ENCODE peak calls at places on chromosomes 3 and 15, in nine cellular contexts. Y is uterus; N is effector memory CD4-positive, alpha-beta T cell; W is right atrium auricular region; A is lower lobe of right lung; Z is breast epithelium; S is A549; M is CD8-positive, alpha-beta T cell; V is cardiac muscle cell. F is an unnamed sample.

GRCh38 chr3:126932188-126932931 is 50.6 kb upstream of the PLXNA1 start:
- DNase-seq in Y (no peak), N (no peak), W (no peak), A (no peak), Z (no peak), S (no peak), M (no peak), V (no peak), F (no peak)

GRCh38 chr3:182212479-182213076 is 500.9 kb downstream of the SOX2 start:
- DNase-seq in Y (peak; percentile 38), N (no peak), W (no peak), A (no peak), Z (no peak), S (peak; percentile 57), M (no peak), V (peak; percentile 22), F (peak; percentile 84)

GRCh38 chr3:39386331-39386730 is 3.2 kb downstream of the SLC25A38 start:
- DNase-seq in Y (no peak), N (no peak), W (no peak), A (no peak), Z (no peak), S (no peak), M (no peak), V (no peak), F (no peak)

GRCh38 chr15:47212222-47213010 is 504.9 kb upstream of the SEMA6D start:
- DNase-seq in Y (no peak), N (no peak), W (no peak), A (no peak), Z (no peak), S (no peak), M (no peak), V (no peak), F (no peak)

GRCh38 chr15:85748176-85748575 is 46.5 kb downstream of the KLHL25 start:
- DNase-seq in Y (no peak), N (no peak), W (peak; percentile 46), A (no peak), Z (peak; percentile 17), S (no peak), M (no peak), V (no peak), F (no peak)

GRCh38 chr3:151124476-151124875 is 39.0 kb downstream of the MED12L start:
- DNase-seq in Y (no peak), N (no peak), W (no peak), A (no peak), Z (no peak), S (no peak), M (no peak), V (no peak), F (no peak)

GRCh38 chr15:54208786-54209185 is 230.5 kb downstream of the UNC13C start:
- DNase-seq in Y (no peak), N (no peak), W (no peak), A (no peak), Z (no peak), S (no peak), M (no peak), V (no peak), F (no peak)

GRCh38 chr15:80404719-80405553 is 754 bp downstream of the ARNT2 start:
- DNase-seq in Y (no peak), N (no peak), W (no peak), A (no peak), Z (no peak), S (peak; percentile 65), M (no peak), V (peak; percentile 12), F (peak; percentile 40)

GRCh38 chr15:68829068-68829467 is 8.4 kb upstream of the ANP32A start:
- DNase-seq in Y (no peak), N (no peak), W (no peak), A (no peak), Z (no peak), S (peak; percentile 33), M (peak; percentile 21), V (no peak), F (no peak)

GRCh38 chr3:143070977-143071551 is 48.5 kb upstream of the CHST2 start:
- DNase-seq in Y (no peak), N (no peak), W (no peak), A (no peak), Z (no peak), S (no peak), M (no peak), V (peak; percentile 58), F (peak; percentile 23)

GRCh38 chr3:193816656-193817311 is 223.8 kb downstream of the OPA1 start:
- DNase-seq in Y (peak; percentile 76), N (no peak), W (peak; percentile 82), A (no peak), Z (peak; percentile 69), S (no peak), M (no peak), V (peak; percentile 80), F (peak; percentile 85)

GRCh38 chr3:167936010-167936409 is 159.7 kb downstream of the GOLIM4 start:
- DNase-seq in Y (no peak), N (no peak), W (no peak), A (no peak), Z (no peak), S (no peak), M (no peak), V (no peak), F (no peak)

GRCh38 chr15:89656116-89656815 is 999 bp upstream of the KIF7 start:
- DNase-seq in Y (no peak), N (no peak), W (no peak), A (no peak), Z (no peak), S (no peak), M (no peak), V (no peak), F (no peak)

GRCh38 chr15:90837052-90837621 is 31.3 kb upstream of the FURIN start:
- DNase-seq in Y (no peak), N (no peak), W (no peak), A (no peak), Z (no peak), S (no peak), M (no peak), V (no peak), F (peak; percentile 15)

GRCh38 chr3:356947-357346 is 160.4 kb downstream of the CHL1 start:
- DNase-seq in Y (peak; percentile 84), N (no peak), W (no peak), A (no peak), Z (no peak), S (no peak), M (no peak), V (no peak), F (peak; percentile 34)

GRCh38 chr15:90161946-90162345 is 39.2 kb upstream of the SEMA4B start:
- DNase-seq in Y (no peak), N (no peak), W (no peak), A (no peak), Z (no peak), S (no peak), M (no peak), V (no peak), F (no peak)

GRCh38 chr3:56005196-56005805 is 463.0 kb downstream of the ERC2 start:
- DNase-seq in Y (no peak), N (no peak), W (no peak), A (no peak), Z (no peak), S (no peak), M (no peak), V (no peak), F (no peak)

DNA sequence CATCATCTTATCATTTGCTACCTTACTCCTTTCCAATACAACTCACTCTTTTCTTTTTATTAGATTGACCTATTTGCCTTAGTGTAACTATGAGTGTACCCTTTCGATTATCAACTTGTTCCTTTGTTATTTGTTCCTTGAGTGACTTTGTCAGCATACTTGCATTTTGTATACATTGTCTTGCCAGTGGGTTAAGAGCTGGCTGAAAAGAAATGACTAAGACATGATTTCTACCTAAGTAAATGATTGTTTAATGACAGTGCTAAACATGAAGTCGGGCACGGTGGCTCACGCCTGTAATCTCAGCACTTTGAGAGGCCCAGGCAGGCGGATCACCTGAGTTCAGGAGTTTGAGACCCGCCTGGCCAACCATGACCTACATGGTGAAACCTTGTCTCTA is 1042.3 kb downstream of the TBL1XR1 start:
- DNase-seq in Y (no peak), N (no peak), W (no peak), A (no peak), Z (no peak), S (no peak), M (no peak), V (no peak), F (no peak)
- H3K9me3 ChIP-seq in Y (no peaks in the 10 kb centered on the region), N (no peaks in the 10 kb centered on the region), W (no peaks in the 10 kb centered on the region), A (no peaks in the 10 kb centered on the region), Z (peaks cover 7% of the 10 kb centered on the region), S (no peaks in the 10 kb centered on the region), M (no peaks in the 10 kb centered on the region), V (no peaks in the 10 kb centered on the region), F (no peaks in the 10 kb centered on the region)

GRCh38 chr3:175941352-175941751 is 1082.2 kb downstream of the NAALADL2 start:
- DNase-seq in Y (no peak), N (no peak), W (no peak), A (no peak), Z (no peak), S (no peak), M (no peak), V (peak; percentile 21), F (peak; percentile 11)
- H3K9me3 ChIP-seq in Y (no peaks in the 10 kb centered on the region), N (no peaks in the 10 kb centered on the region), W (peaks cover 4% of the 10 kb centered on the region), A (peaks cover 7% of the 10 kb centered on the region), Z (peaks cover 10% of the 10 kb centered on the region), S (no peaks in the 10 kb centered on the region), M (no peaks in the 10 kb centered on the region), V (no peaks in the 10 kb centered on the region), F (peaks cover 4% of the 10 kb centered on the region)

DNA sequence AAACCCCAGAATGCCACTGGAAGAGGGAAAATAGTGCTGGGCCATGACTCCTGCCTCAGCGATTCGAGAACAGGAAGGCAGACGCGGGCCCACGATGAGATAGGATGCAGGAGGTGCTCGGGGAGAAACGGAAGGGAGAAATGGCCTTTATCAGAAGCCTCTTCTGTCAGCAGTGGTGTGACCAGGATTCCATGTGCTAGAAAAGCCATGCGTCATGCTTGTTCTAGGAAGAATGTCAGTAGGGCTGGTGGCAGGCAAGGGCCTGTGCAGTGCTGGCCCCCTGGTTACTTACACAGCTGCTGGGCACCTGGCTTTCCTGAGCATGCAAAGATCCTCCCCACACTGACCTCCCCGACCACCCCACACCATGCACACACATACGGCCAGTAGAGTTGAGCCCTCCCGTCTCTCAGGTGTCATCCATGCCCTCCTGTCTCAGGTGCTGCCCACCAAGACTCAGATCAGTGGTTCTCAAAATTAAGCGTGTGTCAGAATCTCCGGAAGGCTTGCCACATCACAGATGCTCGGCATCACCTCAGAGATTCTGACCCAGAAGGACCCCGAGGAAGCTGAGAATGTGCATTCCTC is 106.7 kb downstream of the ADAMTS17 start:
- DNase-seq in Y (no peak), N (no peak), W (peak; percentile 77), A (no peak), Z (no peak), S (no peak), M (no peak), V (no peak), F (no peak)
- H3K9me3 ChIP-seq in Y (no peaks in the 10 kb centered on the region), N (no peaks in the 10 kb centered on the region), W (no peaks in the 10 kb centered on the region), A (no peaks in the 10 kb centered on the region), Z (no peaks in the 10 kb centered on the region), S (no peaks in the 10 kb centered on the region), M (no peaks in the 10 kb centered on the region), V (no peaks in the 10 kb centered on the region), F (no peaks in the 10 kb centered on the region)

DNA sequence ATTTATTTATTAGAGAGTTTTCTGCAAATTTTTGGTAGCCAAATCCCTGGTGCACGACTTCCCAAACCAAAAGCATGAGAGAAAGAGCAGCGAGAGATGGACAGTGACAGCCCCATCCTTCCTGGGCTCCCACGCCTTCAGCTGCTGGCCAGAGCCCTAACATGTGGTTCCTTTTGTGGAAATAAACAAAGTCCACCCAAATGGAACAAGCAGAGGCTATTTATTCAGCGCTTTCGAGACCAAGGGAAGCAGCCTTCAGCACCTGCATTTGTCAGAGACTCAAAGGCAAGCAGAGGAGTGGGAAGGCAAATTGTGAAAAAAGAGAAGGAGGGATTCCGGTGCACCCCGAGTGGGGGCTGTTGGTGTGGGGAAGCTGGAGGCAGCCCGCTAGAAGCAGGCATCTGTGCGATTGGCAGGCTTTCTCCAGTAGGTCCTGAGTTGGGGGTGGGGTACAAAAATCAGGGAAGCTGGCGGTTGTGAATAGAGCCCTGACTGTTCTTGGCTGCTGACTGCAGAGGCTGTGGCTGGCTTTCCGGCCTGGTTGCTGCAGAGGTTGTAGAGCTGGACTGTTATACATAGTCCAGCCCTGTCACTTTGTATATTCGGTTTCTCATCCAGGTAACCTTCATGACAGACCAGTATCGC is 427.2 kb downstream of the OCA2 start:
- DNase-seq in Y (no peak), N (no peak), W (no peak), A (no peak), Z (no peak), S (no peak), M (no peak), V (no peak), F (no peak)
- H3K9me3 ChIP-seq in Y (no peaks in the 10 kb centered on the region), N (no peaks in the 10 kb centered on the region), W (no peaks in the 10 kb centered on the region), A (no peaks in the 10 kb centered on the region), Z (no peaks in the 10 kb centered on the region), S (no peaks in the 10 kb centered on the region), M (no peaks in the 10 kb centered on the region), V (no peaks in the 10 kb centered on the region), F (no peaks in the 10 kb centered on the region)